ENCODE peak calls at places on chromosomes 11 and 22, in six cellular contexts. One of them, this sample, is unnamed.

GRCh38 chr22:48940266-48940987 is 887.2 kb downstream of the BRD1 start:
- DNase-seq in transverse colon: peak; percentile 3
- DNase-seq in cardiac fibroblast: no peak
- DNase-seq in astrocyte of the cerebellum: no peak
- DNase-seq in fibroblast of the aortic adventitia: no peak
- DNase-seq in cardiac muscle cell: no peak
- DNase-seq in this sample: no peak

GRCh38 chr11:110921742-110922200 is 209.5 kb upstream of the ARHGAP20 start:
- DNase-seq in transverse colon: no peak
- DNase-seq in cardiac fibroblast: peak; percentile 39
- DNase-seq in astrocyte of the cerebellum: peak; percentile 70
- DNase-seq in fibroblast of the aortic adventitia: peak; percentile 93
- DNase-seq in cardiac muscle cell: peak; percentile 88
- DNase-seq in this sample: peak; percentile 54

GRCh38 chr11:60875856-60876485 is 8.6 kb downstream of the ZP1 start:
- DNase-seq in transverse colon: no peak
- DNase-seq in cardiac fibroblast: no peak
- DNase-seq in astrocyte of the cerebellum: no peak
- DNase-seq in fibroblast of the aortic adventitia: no peak
- DNase-seq in cardiac muscle cell: no peak
- DNase-seq in this sample: no peak

GRCh38 chr11:64759722-64760719 is at the start of gene PYGM:
- DNase-seq in transverse colon: no peak
- DNase-seq in cardiac fibroblast: peak; percentile 41
- DNase-seq in astrocyte of the cerebellum: no peak
- DNase-seq in fibroblast of the aortic adventitia: peak; percentile 80
- DNase-seq in cardiac muscle cell: peak; percentile 95
- DNase-seq in this sample: peak; percentile 37

GRCh38 chr11:16211407-16211806 is 144.9 kb downstream of the SOX6 start:
- DNase-seq in transverse colon: no peak
- DNase-seq in cardiac fibroblast: no peak
- DNase-seq in astrocyte of the cerebellum: no peak
- DNase-seq in fibroblast of the aortic adventitia: no peak
- DNase-seq in cardiac muscle cell: no peak
- DNase-seq in this sample: no peak

GRCh38 chr11:92413757-92414513 is 189.3 kb downstream of the FAT3 start:
- DNase-seq in transverse colon: no peak
- DNase-seq in cardiac fibroblast: no peak
- DNase-seq in astrocyte of the cerebellum: no peak
- DNase-seq in fibroblast of the aortic adventitia: no peak
- DNase-seq in cardiac muscle cell: no peak
- DNase-seq in this sample: no peak

GRCh38 chr11:75467881-75468280 is 34.9 kb upstream of the KLHL35 start:
- DNase-seq in transverse colon: no peak
- DNase-seq in cardiac fibroblast: no peak
- DNase-seq in astrocyte of the cerebellum: no peak
- DNase-seq in fibroblast of the aortic adventitia: no peak
- DNase-seq in cardiac muscle cell: no peak
- DNase-seq in this sample: no peak

GRCh38 chr11:119641991-119642745 is 86.8 kb downstream of the NECTIN1 start:
- DNase-seq in transverse colon: no peak
- DNase-seq in cardiac fibroblast: peak; percentile 23
- DNase-seq in astrocyte of the cerebellum: no peak
- DNase-seq in fibroblast of the aortic adventitia: no peak
- DNase-seq in cardiac muscle cell: peak; percentile 28
- DNase-seq in this sample: no peak

GRCh38 chr11:27456802-27457329 is 15.7 kb downstream of the LGR4 start:
- DNase-seq in transverse colon: no peak
- DNase-seq in cardiac fibroblast: no peak
- DNase-seq in astrocyte of the cerebellum: no peak
- DNase-seq in fibroblast of the aortic adventitia: no peak
- DNase-seq in cardiac muscle cell: no peak
- DNase-seq in this sample: no peak

GRCh38 chr11:131423715-131424114 is 53.3 kb downstream of the NTM start:
- DNase-seq in transverse colon: no peak
- DNase-seq in cardiac fibroblast: no peak
- DNase-seq in astrocyte of the cerebellum: no peak
- DNase-seq in fibroblast of the aortic adventitia: no peak
- DNase-seq in cardiac muscle cell: peak; percentile 9
- DNase-seq in this sample: no peak

GRCh38 chr11:113274708-113275582 is 39.4 kb upstream of the TTC12 start:
- DNase-seq in transverse colon: no peak
- DNase-seq in cardiac fibroblast: no peak
- DNase-seq in astrocyte of the cerebellum: no peak
- DNase-seq in fibroblast of the aortic adventitia: no peak
- DNase-seq in cardiac muscle cell: peak; percentile 14
- DNase-seq in this sample: no peak

GRCh38 chr11:93741882-93742226 is 382 bp downstream of the C11orf54 start:
- DNase-seq in transverse colon: peak; percentile 72
- DNase-seq in cardiac fibroblast: peak; percentile 81
- DNase-seq in astrocyte of the cerebellum: no peak
- DNase-seq in fibroblast of the aortic adventitia: peak; percentile 68
- DNase-seq in cardiac muscle cell: peak; percentile 59
- DNase-seq in this sample: peak; percentile 24

GRCh38 chr22:19478466-19479357 is at the start of gene UFD1:
- DNase-seq in transverse colon: peak; percentile 86
- DNase-seq in cardiac fibroblast: peak; percentile 90
- DNase-seq in astrocyte of the cerebellum: peak; percentile 38
- DNase-seq in fibroblast of the aortic adventitia: peak; percentile 84
- DNase-seq in cardiac muscle cell: peak; percentile 92
- DNase-seq in this sample: peak; percentile 43

GRCh38 chr22:20422271-20422958 is 15.2 kb downstream of the SCARF2 start:
- DNase-seq in transverse colon: no peak
- DNase-seq in cardiac fibroblast: no peak
- DNase-seq in astrocyte of the cerebellum: peak; percentile 65
- DNase-seq in fibroblast of the aortic adventitia: peak; percentile 42
- DNase-seq in cardiac muscle cell: peak; percentile 33
- DNase-seq in this sample: no peak

GRCh38 chr22:46574993-46575914 is 37.8 kb upstream of the CELSR1 start:
- DNase-seq in transverse colon: peak; percentile 71
- DNase-seq in cardiac fibroblast: no peak
- DNase-seq in astrocyte of the cerebellum: no peak
- DNase-seq in fibroblast of the aortic adventitia: no peak
- DNase-seq in cardiac muscle cell: peak; percentile 36
- DNase-seq in this sample: no peak

GRCh38 chr11:130344846-130345245 is 30.1 kb upstream of the ZBTB44 start:
- DNase-seq in transverse colon: no peak
- DNase-seq in cardiac fibroblast: no peak
- DNase-seq in astrocyte of the cerebellum: no peak
- DNase-seq in fibroblast of the aortic adventitia: no peak
- DNase-seq in cardiac muscle cell: no peak
- DNase-seq in this sample: no peak

GRCh38 chr11:128919192-128919591 is 23.5 kb downstream of the TP53AIP1 start:
- DNase-seq in transverse colon: no peak
- DNase-seq in cardiac fibroblast: no peak
- DNase-seq in astrocyte of the cerebellum: no peak
- DNase-seq in fibroblast of the aortic adventitia: no peak
- DNase-seq in cardiac muscle cell: no peak
- DNase-seq in this sample: no peak

GRCh38 chr11:11611381-11611780 is 10.4 kb downstream of the GALNT18 start:
- DNase-seq in transverse colon: no peak
- DNase-seq in cardiac fibroblast: no peak
- DNase-seq in astrocyte of the cerebellum: no peak
- DNase-seq in fibroblast of the aortic adventitia: no peak
- DNase-seq in cardiac muscle cell: no peak
- DNase-seq in this sample: no peak

GRCh38 chr11:36412781-36413383 is 97.2 kb downstream of the TRAF6 start:
- DNase-seq in transverse colon: no peak
- DNase-seq in cardiac fibroblast: peak; percentile 65
- DNase-seq in astrocyte of the cerebellum: no peak
- DNase-seq in fibroblast of the aortic adventitia: peak; percentile 21
- DNase-seq in cardiac muscle cell: no peak
- DNase-seq in this sample: peak; percentile 26

GRCh38 chr11:60594998-60595637 is 79.9 kb downstream of the MS4A13 start:
- DNase-seq in transverse colon: no peak
- DNase-seq in cardiac fibroblast: no peak
- DNase-seq in astrocyte of the cerebellum: no peak
- DNase-seq in fibroblast of the aortic adventitia: no peak
- DNase-seq in cardiac muscle cell: no peak
- DNase-seq in this sample: no peak

GRCh38 chr11:17314232-17314547 is 37.4 kb upstream of the NCR3LG1 start:
- DNase-seq in transverse colon: no peak
- DNase-seq in cardiac fibroblast: peak; percentile 88
- DNase-seq in astrocyte of the cerebellum: peak; percentile 26
- DNase-seq in fibroblast of the aortic adventitia: peak; percentile 89
- DNase-seq in cardiac muscle cell: peak; percentile 78
- DNase-seq in this sample: peak; percentile 62

GRCh38 chr11:64998690-64999431 is 2.1 kb upstream of the BATF2 start:
- DNase-seq in transverse colon: peak; percentile 81
- DNase-seq in cardiac fibroblast: no peak
- DNase-seq in astrocyte of the cerebellum: no peak
- DNase-seq in fibroblast of the aortic adventitia: no peak
- DNase-seq in cardiac muscle cell: no peak
- DNase-seq in this sample: no peak

GRCh38 chr11:65420506-65421203 is 1.9 kb upstream of the NEAT1 start:
- DNase-seq in transverse colon: peak; percentile 10
- DNase-seq in cardiac fibroblast: no peak
- DNase-seq in astrocyte of the cerebellum: no peak
- DNase-seq in fibroblast of the aortic adventitia: no peak
- DNase-seq in cardiac muscle cell: no peak
- DNase-seq in this sample: no peak

DNA sequence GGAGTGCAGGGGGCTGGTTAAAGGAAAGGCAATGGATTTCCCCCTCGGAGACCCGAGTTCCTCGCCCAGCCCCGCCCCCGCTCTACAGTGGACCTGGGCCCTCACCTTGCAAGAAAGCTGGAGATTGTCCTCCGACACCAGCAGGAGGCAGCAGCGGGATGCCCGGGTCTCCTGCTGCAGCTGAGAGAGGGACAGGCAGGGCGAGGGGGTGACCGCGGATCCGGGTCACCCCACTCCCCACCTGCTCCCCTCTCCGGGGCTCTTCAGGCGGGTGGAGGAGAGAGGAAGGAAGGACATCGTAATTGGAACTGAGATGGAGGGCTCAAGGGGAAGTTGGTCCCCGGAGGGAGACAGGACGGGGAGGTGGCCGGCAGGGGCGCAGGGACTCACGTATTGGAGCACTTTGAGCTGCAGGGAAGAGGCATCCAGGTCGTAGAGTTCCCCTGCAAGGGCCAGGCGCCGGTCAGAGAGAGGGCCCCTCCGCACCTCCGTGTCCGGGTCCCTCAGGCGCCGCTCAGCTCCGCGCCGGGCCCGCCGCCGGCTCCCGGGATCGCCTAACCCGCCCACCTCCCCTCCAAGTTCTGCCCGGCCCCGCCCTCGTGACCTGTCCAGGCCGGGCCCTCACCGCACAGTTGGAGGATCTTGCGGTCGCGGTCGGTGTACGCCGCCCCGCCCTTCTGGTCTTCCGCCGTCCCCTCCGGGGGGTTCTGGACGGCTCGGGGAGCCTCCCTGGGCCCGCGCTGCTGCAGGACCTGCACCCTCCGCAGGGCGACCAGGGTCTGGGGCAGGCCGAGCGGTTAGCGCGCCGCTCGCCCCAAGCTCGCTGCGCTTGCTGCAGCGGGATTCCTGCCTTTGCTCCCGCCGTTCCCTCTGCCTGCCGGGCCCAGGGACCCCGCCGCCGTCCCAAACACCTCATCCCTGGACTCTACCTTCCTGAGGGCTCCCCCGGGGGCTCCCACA is 84.1 kb downstream of the PDE2A start:
- DNase-seq in transverse colon: peak; percentile 53
- DNase-seq in cardiac fibroblast: peak; percentile 23
- DNase-seq in astrocyte of the cerebellum: no peak
- DNase-seq in fibroblast of the aortic adventitia: peak; percentile 16
- DNase-seq in cardiac muscle cell: peak; percentile 27
- DNase-seq in this sample: no peak
- H3K4me3 ChIP-seq in transverse colon: peak overlapping the region; percentile 7
- H3K4me3 ChIP-seq in cardiac fibroblast: peak overlapping the region; percentile 10
- H3K4me3 ChIP-seq in astrocyte of the cerebellum: no peak overlapping the region
- H3K4me3 ChIP-seq in fibroblast of the aortic adventitia: no peak overlapping the region
- H3K4me3 ChIP-seq in cardiac muscle cell: peak overlapping the region; percentile 39
- H3K4me3 ChIP-seq in this sample: peak overlapping the region; percentile 9

DNA sequence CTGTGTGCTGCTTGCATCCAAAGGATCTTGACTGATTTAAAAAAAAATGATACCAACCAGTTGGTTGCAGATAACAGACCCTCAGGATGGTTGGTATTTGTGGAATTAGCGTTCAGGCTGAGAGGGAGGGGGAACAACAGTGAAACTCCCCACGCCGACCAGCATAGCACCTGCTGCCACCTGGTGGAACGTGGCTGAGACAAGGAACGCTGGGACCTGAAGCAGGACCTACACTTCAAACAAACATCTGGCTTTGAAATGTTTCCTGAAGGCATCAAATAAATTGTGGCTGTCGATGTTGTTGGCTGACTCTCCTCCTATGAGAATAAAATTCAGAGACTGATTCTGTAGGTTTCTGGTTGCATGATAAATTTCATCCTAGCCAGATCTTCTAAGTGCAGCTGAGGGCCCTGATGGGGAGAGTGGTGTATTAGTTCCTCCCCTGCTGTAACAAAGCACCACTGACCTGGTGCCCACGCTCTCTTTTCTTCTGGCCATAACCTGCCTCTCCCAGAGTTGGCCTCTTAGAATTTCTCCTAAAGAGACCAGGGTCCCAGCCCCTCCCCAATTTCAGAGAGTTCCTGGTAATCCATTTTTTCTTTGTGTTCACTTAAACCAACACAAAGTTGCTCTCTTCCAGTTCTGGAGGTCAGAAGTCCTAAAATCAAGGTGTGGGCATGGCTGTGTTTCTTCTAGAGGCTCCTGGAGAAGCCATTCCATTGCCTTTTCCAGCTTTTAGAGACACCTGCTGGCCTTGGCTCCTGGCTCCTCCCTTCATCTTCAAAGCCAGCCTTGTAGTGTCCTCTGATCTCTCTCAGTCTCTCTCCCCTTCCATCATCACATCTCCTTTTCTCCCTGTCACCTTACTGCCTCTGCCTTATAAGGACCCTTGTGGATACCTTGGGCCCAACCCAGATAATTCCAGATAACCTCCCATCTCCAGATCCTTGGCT is 17.3 kb downstream of the APOL2 start:
- DNase-seq in transverse colon: peak; percentile 59
- DNase-seq in cardiac fibroblast: peak; percentile 52
- DNase-seq in astrocyte of the cerebellum: no peak
- DNase-seq in fibroblast of the aortic adventitia: peak; percentile 68
- DNase-seq in cardiac muscle cell: peak; percentile 62
- DNase-seq in this sample: no peak
- H3K4me3 ChIP-seq in transverse colon: no peak overlapping the region
- H3K4me3 ChIP-seq in cardiac fibroblast: no peak overlapping the region
- H3K4me3 ChIP-seq in astrocyte of the cerebellum: no peak overlapping the region
- H3K4me3 ChIP-seq in fibroblast of the aortic adventitia: no peak overlapping the region
- H3K4me3 ChIP-seq in cardiac muscle cell: no peak overlapping the region
- H3K4me3 ChIP-seq in this sample: no peak overlapping the region

DNA sequence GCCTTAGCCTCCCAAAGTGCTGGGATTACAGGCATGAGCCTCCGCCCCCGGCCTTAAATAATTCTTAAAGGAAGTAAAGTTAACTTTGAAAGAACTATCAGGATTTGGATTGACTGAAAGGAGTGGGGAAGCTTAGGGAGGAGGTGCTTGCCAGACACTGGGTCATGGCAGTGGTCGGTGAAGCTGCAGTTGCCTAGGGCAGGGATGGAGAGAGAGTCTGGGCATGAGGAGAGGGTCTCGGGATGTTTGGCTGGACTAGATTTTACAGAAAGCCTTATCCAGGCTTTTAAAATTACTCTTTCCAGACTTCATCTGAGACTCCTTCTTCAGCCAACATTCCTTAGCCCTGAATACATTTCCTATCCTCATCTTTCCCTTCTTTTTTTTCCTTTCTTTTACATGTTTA is 520 bp upstream of the NNMT start:
- DNase-seq in transverse colon: no peak
- DNase-seq in cardiac fibroblast: no peak
- DNase-seq in astrocyte of the cerebellum: no peak
- DNase-seq in fibroblast of the aortic adventitia: no peak
- DNase-seq in cardiac muscle cell: no peak
- DNase-seq in this sample: no peak
- H3K4me3 ChIP-seq in transverse colon: no peak overlapping the region
- H3K4me3 ChIP-seq in cardiac fibroblast: peak overlapping the region; percentile 69
- H3K4me3 ChIP-seq in astrocyte of the cerebellum: peak overlapping the region; percentile 69
- H3K4me3 ChIP-seq in fibroblast of the aortic adventitia: peak overlapping the region; percentile 87
- H3K4me3 ChIP-seq in cardiac muscle cell: no peak overlapping the region
- H3K4me3 ChIP-seq in this sample: peak overlapping the region; percentile 59

GRCh38 chr22:25566812-25567211 is 2.3 kb downstream of the GRK3 start:
- DNase-seq in transverse colon: no peak
- DNase-seq in cardiac fibroblast: no peak
- DNase-seq in astrocyte of the cerebellum: no peak
- DNase-seq in fibroblast of the aortic adventitia: no peak
- DNase-seq in cardiac muscle cell: no peak
- DNase-seq in this sample: no peak
- H3K4me3 ChIP-seq in transverse colon: no peak overlapping the region
- H3K4me3 ChIP-seq in cardiac fibroblast: no peak overlapping the region
- H3K4me3 ChIP-seq in astrocyte of the cerebellum: no peak overlapping the region
- H3K4me3 ChIP-seq in fibroblast of the aortic adventitia: no peak overlapping the region
- H3K4me3 ChIP-seq in cardiac muscle cell: no peak overlapping the region
- H3K4me3 ChIP-seq in this sample: no peak overlapping the region

This sample was measured in skeletal muscle cell.